ENCODE peak calls at places on chromosomes 2 and 18, in five cellular contexts. O is activated CD8-positive, alpha-beta T cell treated with anti-CD3 and anti-CD28 coated beads for 36 hours; U is AG09309; M is transverse colon; G is cardiac muscle cell. P is an unnamed sample.

GRCh38 chr18:59606193-59607175 is 90.7 kb downstream of the CCBE1 start:
- DNase-seq in G (no peak), O (no peak), U (no peak), M (no peak), P (no peak)

GRCh38 chr2:166314022-166314759 is 61.6 kb downstream of the SCN9A start:
- DNase-seq in U (peak; percentile 61), G (no peak), M (no peak), O (no peak), P (no peak)

GRCh38 chr2:108612153-108612513 is 77.9 kb downstream of the LIMS1 start:
- DNase-seq in O (peak; percentile 74), M (peak; percentile 51), U (no peak), G (no peak), P (no peak)

GRCh38 chr2:108323619-108324018 is 34.9 kb downstream of the SULT1C2 start:
- DNase-seq in M (no peak), O (no peak), G (no peak), U (no peak), P (no peak)

GRCh38 chr2:26035110-26035728 is 1.3 kb downstream of the RAB10 start:
- DNase-seq in O (peak; percentile 30), G (no peak), U (no peak), M (no peak), P (no peak)

GRCh38 chr2:80256396-80257167 is 48.0 kb downstream of the LRRTM1 start:
- DNase-seq in M (no peak), O (no peak), U (no peak), G (peak; percentile 51), P (no peak)

GRCh38 chr2:9484533-9484932 is 10.2 kb downstream of the IAH1 start:
- DNase-seq in M (no peak), O (no peak), U (no peak), G (no peak), P (no peak)

GRCh38 chr2:1623906-1624445 is 120.3 kb downstream of the PXDN start:
- DNase-seq in O (no peak), G (no peak), M (no peak), U (no peak), P (no peak)

GRCh38 chr2:110662560-110662959 is 15.3 kb downstream of the BUB1 start:
- DNase-seq in G (no peak), U (no peak), M (no peak), O (no peak), P (no peak)

GRCh38 chr2:59875836-59876235 is 677.6 kb downstream of the BCL11A start:
- DNase-seq in U (no peak), G (no peak), M (no peak), O (no peak), P (no peak)

GRCh38 chr2:200225943-200226342 is 80.5 kb upstream of the SPATS2L start:
- DNase-seq in U (no peak), M (no peak), O (no peak), G (no peak), P (no peak)

GRCh38 chr2:27208486-27209050 is 3.3 kb upstream of the ATRAID start:
- DNase-seq in G (no peak), O (no peak), U (no peak), M (no peak), P (no peak)

GRCh38 chr2:61357681-61358080 is 113.2 kb downstream of the USP34 start:
- DNase-seq in M (no peak), O (no peak), U (no peak), G (no peak), P (no peak)

GRCh38 chr18:37438417-37439180 is 127.0 kb downstream of the CELF4 start:
- DNase-seq in O (no peak), G (no peak), U (no peak), M (no peak), P (no peak)

GRCh38 chr2:205069928-205070327 is 524.7 kb downstream of the PARD3B start:
- DNase-seq in U (no peak), O (no peak), G (no peak), M (no peak), P (no peak)

GRCh38 chr2:231614559-231615057 is 21.9 kb downstream of the TEX44 start:
- DNase-seq in G (no peak), U (no peak), O (peak; percentile 73), M (no peak), P (no peak)

GRCh38 chr2:106516436-106516835 is 29.3 kb downstream of the CD8B2 start:
- DNase-seq in G (no peak), M (no peak), O (no peak), U (no peak), P (no peak)

GRCh38 chr18:30889582-30890301 is 152.8 kb downstream of the DSC3 start:
- DNase-seq in O (no peak), M (no peak), U (no peak), G (peak; percentile 31), P (peak; percentile 23)

GRCh38 chr2:64296150-64296500 is 151.9 kb upstream of the PELI1 start:
- DNase-seq in U (no peak), M (no peak), O (peak; percentile 47), G (no peak), P (no peak)

GRCh38 chr2:156083707-156084494 is 248.6 kb downstream of the NR4A2 start:
- DNase-seq in G (no peak), M (peak; percentile 7), U (no peak), O (no peak), P (peak; percentile 4)

GRCh38 chr2:15937882-15938802 is 2.2 kb upstream of the MYCN start:
- DNase-seq in G (no peak), M (no peak), O (no peak), U (no peak), P (no peak)

GRCh38 chr2:15939854-15940660 is at the start of gene MYCN:
- DNase-seq in M (peak; percentile 42), G (peak; percentile 95), O (peak; percentile 67), U (no peak), P (peak; percentile 81)

GRCh38 chr2:15940661-15941482 is 522 bp downstream of the MYCN start:
- DNase-seq in G (peak; percentile 45), M (no peak), U (no peak), O (peak; percentile 20), P (no peak)

GRCh38 chr2:15938803-15939555 is 1.4 kb upstream of the MYCN start:
- DNase-seq in M (no peak), G (no peak), O (no peak), U (no peak), P (no peak)

DNA sequence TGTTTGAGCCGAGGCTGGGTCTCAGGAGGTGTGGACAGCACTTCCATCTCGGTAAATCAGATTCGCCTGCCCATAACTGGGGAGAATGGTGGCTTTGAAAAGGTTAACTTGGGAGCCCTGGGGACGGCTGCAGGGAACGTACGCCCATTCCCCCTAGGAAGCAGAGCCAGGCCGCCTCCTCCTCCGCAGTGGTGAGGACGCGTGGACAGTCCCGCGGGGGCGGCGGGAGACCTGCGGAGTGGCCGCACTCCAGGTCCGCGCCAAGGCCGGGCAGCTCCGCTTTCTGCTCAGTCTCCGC is 845 bp upstream of the MYCN start:
- DNase-seq in O (no peak), U (no peak), G (no peak), M (peak; percentile 66), P (no peak)
- TF ChIP-seq CTCF in O (peak; percentile 77), U (no peak), G (no peak), M (no peak), P (no peak)

GRCh38 chr2:43214253-43214652 is 12.2 kb downstream of the ZFP36L2 start:
- DNase-seq in M (no peak), U (no peak), G (no peak), O (no peak), P (no peak)
- TF ChIP-seq CTCF in M (no peak), U (no peak), G (no peak), O (no peak), P (no peak)

GRCh38 chr2:238771639-238772038 is 76.2 kb upstream of the TWIST2 start:
- DNase-seq in U (no peak), O (no peak), G (no peak), M (no peak), P (no peak)

GRCh38 chr2:238773472-238773871 is 74.4 kb upstream of the TWIST2 start:
- DNase-seq in O (no peak), G (no peak), M (no peak), U (no peak), P (no peak)

GRCh38 chr2:238772635-238773297 is 75.1 kb upstream of the TWIST2 start:
- DNase-seq in G (no peak), M (no peak), U (no peak), O (no peak), P (no peak)

GRCh38 chr2:238774980-238775509 is 72.8 kb upstream of the TWIST2 start:
- DNase-seq in M (no peak), O (no peak), U (no peak), G (no peak), P (no peak)

GRCh38 chr2:238771193-238771592 is 76.7 kb upstream of the TWIST2 start:
- DNase-seq in G (no peak), O (no peak), U (no peak), M (no peak), P (no peak)
- TF ChIP-seq CTCF in G (peak; percentile 42), O (no peak), U (peak; percentile 18), M (no peak), P (no peak)

GRCh38 chr18:13356032-13356431 is 137.5 kb downstream of the LDLRAD4 start:
- DNase-seq in M (no peak), O (no peak), G (no peak), U (no peak), P (no peak)
- TF ChIP-seq CTCF in M (no peak), O (no peak), G (no peak), U (no peak), P (no peak)

GRCh38 chr2:43292297-43292696 is 65.9 kb upstream of the ZFP36L2 start:
- DNase-seq in M (no peak), O (no peak), U (no peak), G (no peak), P (no peak)
- TF ChIP-seq CTCF in M (no peak), O (no peak), U (no peak), G (no peak), P (no peak)

GRCh38 chr2:4718777-4719176 is 973.4 kb upstream of the SOX11 start:
- DNase-seq in U (no peak), O (no peak), M (no peak), G (no peak), P (no peak)

GRCh38 chr2:4715065-4715464 is 977.1 kb upstream of the SOX11 start:
- DNase-seq in M (no peak), G (peak; percentile 3), U (no peak), O (no peak), P (no peak)
- TF ChIP-seq CTCF in M (no peak), G (no peak), U (no peak), O (no peak), P (no peak)

P was measured in Calu3.